ENCODE peak calls at places on chromosome 7, in seven cellular contexts. One of them, this sample, is unnamed.

GRCh38 chr7:135232087-135232486 is 1.6 kb upstream of the STRA8 start:
- DNase-seq in GM12865: no peak
- DNase-seq in IMR-90: no peak
- DNase-seq in choroid plexus epithelial cell: no peak
- DNase-seq in HCT116: no peak
- DNase-seq in left lung: no peak
- DNase-seq in GM20000: no peak
- DNase-seq in this sample: no peak

GRCh38 chr7:36265720-36266119 is 112.7 kb downstream of the EEPD1 start:
- DNase-seq in GM20000: no peak
- DNase-seq in choroid plexus epithelial cell: peak; percentile 41
- DNase-seq in GM12865: no peak
- DNase-seq in left lung: peak; percentile 64
- DNase-seq in IMR-90: no peak
- DNase-seq in HCT116: no peak
- DNase-seq in this sample: no peak

GRCh38 chr7:44398953-44399574 is 73.7 kb upstream of the CAMK2B start:
- DNase-seq in GM12865: no peak
- DNase-seq in left lung: no peak
- DNase-seq in IMR-90: peak; percentile 59
- DNase-seq in HCT116: no peak
- DNase-seq in GM20000: no peak
- DNase-seq in choroid plexus epithelial cell: peak; percentile 68
- DNase-seq in this sample: no peak

GRCh38 chr7:131935180-131935579 is 378.8 kb upstream of the PODXL start:
- DNase-seq in HCT116: no peak
- DNase-seq in IMR-90: no peak
- DNase-seq in choroid plexus epithelial cell: no peak
- DNase-seq in GM12865: no peak
- DNase-seq in left lung: no peak
- DNase-seq in GM20000: no peak
- DNase-seq in this sample: no peak

GRCh38 chr7:141737118-141737835 is 881 bp upstream of the SSBP1 start:
- DNase-seq in left lung: no peak
- DNase-seq in HCT116: no peak
- DNase-seq in IMR-90: no peak
- DNase-seq in choroid plexus epithelial cell: peak; percentile 42
- DNase-seq in GM20000: no peak
- DNase-seq in GM12865: peak; percentile 21
- DNase-seq in this sample: peak; percentile 22

GRCh38 chr7:30315589-30315988 is 31.2 kb downstream of the ZNRF2 start:
- DNase-seq in IMR-90: no peak
- DNase-seq in GM12865: no peak
- DNase-seq in left lung: no peak
- DNase-seq in choroid plexus epithelial cell: no peak
- DNase-seq in HCT116: no peak
- DNase-seq in GM20000: no peak
- DNase-seq in this sample: no peak

GRCh38 chr7:113582471-113582870 is 336.3 kb downstream of the PPP1R3A start:
- DNase-seq in choroid plexus epithelial cell: peak; percentile 33
- DNase-seq in left lung: no peak
- DNase-seq in GM20000: no peak
- DNase-seq in IMR-90: no peak
- DNase-seq in HCT116: no peak
- DNase-seq in GM12865: no peak
- DNase-seq in this sample: no peak

GRCh38 chr7:14332155-14332554 is 342.7 kb upstream of the ETV1 start:
- DNase-seq in GM20000: no peak
- DNase-seq in HCT116: no peak
- DNase-seq in IMR-90: peak; percentile 10
- DNase-seq in choroid plexus epithelial cell: peak; percentile 39
- DNase-seq in left lung: no peak
- DNase-seq in GM12865: no peak
- DNase-seq in this sample: no peak

GRCh38 chr7:98178321-98178720 is 32.9 kb upstream of the BHLHA15 start:
- DNase-seq in GM20000: no peak
- DNase-seq in HCT116: no peak
- DNase-seq in left lung: peak; percentile 78
- DNase-seq in IMR-90: no peak
- DNase-seq in GM12865: no peak
- DNase-seq in choroid plexus epithelial cell: no peak
- DNase-seq in this sample: no peak

GRCh38 chr7:35253680-35254495 is at the start of gene TBX20:
- DNase-seq in IMR-90: peak; percentile 19
- DNase-seq in left lung: no peak
- DNase-seq in GM20000: peak; percentile 51
- DNase-seq in choroid plexus epithelial cell: no peak
- DNase-seq in GM12865: peak; percentile 32
- DNase-seq in HCT116: no peak
- DNase-seq in this sample: no peak

GRCh38 chr7:101951757-101952156 is 134.3 kb downstream of the CUX1 start:
- DNase-seq in GM12865: no peak
- DNase-seq in IMR-90: no peak
- DNase-seq in HCT116: no peak
- DNase-seq in left lung: no peak
- DNase-seq in choroid plexus epithelial cell: no peak
- DNase-seq in GM20000: no peak
- DNase-seq in this sample: no peak

GRCh38 chr7:69782917-69783684 is 184.8 kb downstream of the AUTS2 start:
- DNase-seq in GM12865: no peak
- DNase-seq in HCT116: no peak
- DNase-seq in IMR-90: no peak
- DNase-seq in left lung: peak; percentile 40
- DNase-seq in GM20000: no peak
- DNase-seq in choroid plexus epithelial cell: peak; percentile 18
- DNase-seq in this sample: no peak

GRCh38 chr7:71739520-71740195 is 607.7 kb downstream of the GALNT17 start:
- DNase-seq in left lung: no peak
- DNase-seq in IMR-90: no peak
- DNase-seq in choroid plexus epithelial cell: no peak
- DNase-seq in GM20000: no peak
- DNase-seq in GM12865: no peak
- DNase-seq in HCT116: no peak
- DNase-seq in this sample: no peak

GRCh38 chr7:105794741-105795729 is 81.4 kb downstream of the ATXN7L1 start:
- DNase-seq in GM20000: no peak
- DNase-seq in left lung: no peak
- DNase-seq in IMR-90: peak; percentile 84
- DNase-seq in choroid plexus epithelial cell: peak; percentile 77
- DNase-seq in HCT116: no peak
- DNase-seq in GM12865: no peak
- DNase-seq in this sample: no peak

GRCh38 chr7:139893999-139894398 is 64.9 kb downstream of the TBXAS1 start:
- DNase-seq in GM12865: peak; percentile 30
- DNase-seq in choroid plexus epithelial cell: no peak
- DNase-seq in HCT116: no peak
- DNase-seq in IMR-90: no peak
- DNase-seq in left lung: no peak
- DNase-seq in GM20000: no peak
- DNase-seq in this sample: no peak

GRCh38 chr7:88835147-88835728 is 39.7 kb upstream of the TEX47 start:
- DNase-seq in HCT116: peak; percentile 24
- DNase-seq in left lung: no peak
- DNase-seq in IMR-90: no peak
- DNase-seq in GM12865: peak; percentile 57
- DNase-seq in choroid plexus epithelial cell: peak; percentile 39
- DNase-seq in GM20000: peak; percentile 41
- DNase-seq in this sample: peak; percentile 23

GRCh38 chr7:38107486-38107893 is 70.6 kb upstream of the STARD3NL start:
- DNase-seq in GM20000: peak; percentile 63
- DNase-seq in choroid plexus epithelial cell: peak; percentile 71
- DNase-seq in IMR-90: peak; percentile 35
- DNase-seq in HCT116: peak; percentile 48
- DNase-seq in left lung: peak; percentile 44
- DNase-seq in GM12865: peak; percentile 78
- DNase-seq in this sample: peak; percentile 48

GRCh38 chr7:55170335-55170734 is 151.5 kb downstream of the EGFR start:
- DNase-seq in choroid plexus epithelial cell: no peak
- DNase-seq in left lung: no peak
- DNase-seq in HCT116: no peak
- DNase-seq in IMR-90: no peak
- DNase-seq in GM20000: no peak
- DNase-seq in GM12865: no peak
- DNase-seq in this sample: no peak

DNA sequence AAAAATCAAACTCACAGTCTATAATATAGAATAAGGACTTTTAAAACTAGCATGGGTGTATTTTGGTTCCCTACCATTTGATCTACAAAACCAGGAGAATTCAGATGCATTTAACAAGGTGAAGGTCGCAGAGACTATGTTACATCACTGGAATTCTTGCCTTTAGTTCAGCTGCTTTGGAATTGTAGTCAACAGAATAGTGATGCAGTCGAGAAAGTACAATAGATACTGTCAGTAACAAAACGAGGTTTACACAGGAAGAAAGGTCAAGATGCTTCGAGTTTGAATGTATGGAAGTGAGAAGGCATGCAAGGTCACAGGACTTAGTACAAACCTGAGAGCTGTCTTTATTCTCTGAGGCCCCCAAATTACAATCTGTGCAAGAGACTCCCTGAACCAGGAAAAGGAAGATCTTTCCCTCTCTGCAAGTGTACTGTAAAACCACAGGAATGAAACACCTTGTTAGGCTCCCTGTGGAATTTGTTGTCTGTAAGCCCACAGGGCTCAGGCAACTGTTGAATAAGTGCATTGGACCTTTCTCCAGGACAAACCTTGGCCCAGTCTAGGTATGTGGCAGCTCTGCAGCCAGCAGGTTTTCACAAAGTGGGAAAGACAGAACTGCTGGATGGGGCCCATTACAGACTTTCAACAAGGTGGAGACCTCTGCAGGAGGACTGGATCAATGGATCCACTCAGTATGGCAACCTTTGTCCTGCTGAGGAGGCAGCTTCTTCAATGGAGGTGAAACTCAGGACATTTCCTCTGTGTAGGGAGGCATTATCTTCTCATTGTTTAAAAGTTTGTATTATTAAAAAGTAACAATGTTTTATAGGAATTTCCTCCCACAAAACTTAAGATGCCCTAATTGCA is 101.1 kb upstream of the GSDME start:
- DNase-seq in IMR-90: no peak
- DNase-seq in HCT116: no peak
- DNase-seq in choroid plexus epithelial cell: no peak
- DNase-seq in GM12865: no peak
- DNase-seq in left lung: no peak
- DNase-seq in GM20000: no peak
- DNase-seq in this sample: no peak
- TF ChIP-seq CTCF in IMR-90: no peak
- TF ChIP-seq CTCF in HCT116: no peak
- TF ChIP-seq CTCF in choroid plexus epithelial cell: no peak
- TF ChIP-seq CTCF in GM12865: no peak
- TF ChIP-seq CTCF in left lung: no peak
- TF ChIP-seq CTCF in GM20000: no peak
- TF ChIP-seq CTCF in this sample: no peak

GRCh38 chr7:99325597-99326407 is at the start of gene ARPC1A:
- DNase-seq in HCT116: peak; percentile 80
- DNase-seq in GM20000: peak; percentile 98
- DNase-seq in GM12865: peak; percentile 96
- DNase-seq in choroid plexus epithelial cell: peak; percentile 97
- DNase-seq in left lung: peak; percentile 91
- DNase-seq in IMR-90: peak; percentile 91
- DNase-seq in this sample: peak; percentile 99
- TF ChIP-seq CTCF in HCT116: no peak
- TF ChIP-seq CTCF in GM20000: no peak
- TF ChIP-seq CTCF in GM12865: peak; percentile 14
- TF ChIP-seq CTCF in choroid plexus epithelial cell: peak; percentile 47
- TF ChIP-seq CTCF in left lung: no peak
- TF ChIP-seq CTCF in IMR-90: peak; percentile 33
- TF ChIP-seq CTCF in this sample: no peak

GRCh38 chr7:29239638-29240037 is 45.1 kb downstream of the CHN2 start:
- DNase-seq in HCT116: no peak
- DNase-seq in IMR-90: no peak
- DNase-seq in left lung: no peak
- DNase-seq in GM12865: peak; percentile 27
- DNase-seq in choroid plexus epithelial cell: peak; percentile 4
- DNase-seq in GM20000: no peak
- DNase-seq in this sample: no peak

GRCh38 chr7:29247962-29248236 is 53.3 kb downstream of the CHN2 start:
- DNase-seq in left lung: no peak
- DNase-seq in choroid plexus epithelial cell: no peak
- DNase-seq in GM12865: no peak
- DNase-seq in GM20000: no peak
- DNase-seq in HCT116: no peak
- DNase-seq in IMR-90: no peak
- DNase-seq in this sample: no peak

GRCh38 chr7:29247232-29247961 is 52.8 kb downstream of the CHN2 start:
- DNase-seq in IMR-90: no peak
- DNase-seq in GM20000: no peak
- DNase-seq in choroid plexus epithelial cell: no peak
- DNase-seq in left lung: no peak
- DNase-seq in GM12865: no peak
- DNase-seq in HCT116: no peak
- DNase-seq in this sample: no peak

GRCh38 chr7:29248713-29249382 is 54.3 kb downstream of the CHN2 start:
- DNase-seq in left lung: no peak
- DNase-seq in choroid plexus epithelial cell: no peak
- DNase-seq in IMR-90: no peak
- DNase-seq in GM12865: no peak
- DNase-seq in HCT116: no peak
- DNase-seq in GM20000: no peak
- DNase-seq in this sample: no peak

GRCh38 chr7:29243777-29244655 is 49.4 kb downstream of the CHN2 start:
- DNase-seq in choroid plexus epithelial cell: no peak
- DNase-seq in left lung: no peak
- DNase-seq in HCT116: peak; percentile 29
- DNase-seq in GM20000: no peak
- DNase-seq in IMR-90: no peak
- DNase-seq in GM12865: peak; percentile 31
- DNase-seq in this sample: no peak
- TF ChIP-seq CTCF in choroid plexus epithelial cell: no peak
- TF ChIP-seq CTCF in left lung: no peak
- TF ChIP-seq CTCF in HCT116: peak; percentile 9
- TF ChIP-seq CTCF in GM20000: no peak
- TF ChIP-seq CTCF in IMR-90: no peak
- TF ChIP-seq CTCF in GM12865: peak; percentile 32
- TF ChIP-seq CTCF in this sample: no peak

GRCh38 chr7:5586279-5586962 is 162.8 kb upstream of the TNRC18 start:
- DNase-seq in GM12865: no peak
- DNase-seq in choroid plexus epithelial cell: no peak
- DNase-seq in GM20000: no peak
- DNase-seq in IMR-90: no peak
- DNase-seq in HCT116: no peak
- DNase-seq in left lung: no peak
- DNase-seq in this sample: no peak

GRCh38 chr7:5589819-5590595 is 166.4 kb upstream of the TNRC18 start:
- DNase-seq in GM20000: no peak
- DNase-seq in IMR-90: no peak
- DNase-seq in HCT116: no peak
- DNase-seq in GM12865: no peak
- DNase-seq in left lung: no peak
- DNase-seq in choroid plexus epithelial cell: no peak
- DNase-seq in this sample: no peak

GRCh38 chr7:5584091-5584490 is 160.5 kb upstream of the TNRC18 start:
- DNase-seq in HCT116: no peak
- DNase-seq in choroid plexus epithelial cell: no peak
- DNase-seq in GM20000: no peak
- DNase-seq in IMR-90: no peak
- DNase-seq in GM12865: no peak
- DNase-seq in left lung: no peak
- DNase-seq in this sample: no peak

GRCh38 chr7:5584821-5585220 is 161.2 kb upstream of the TNRC18 start:
- DNase-seq in HCT116: no peak
- DNase-seq in GM12865: peak; percentile 81
- DNase-seq in GM20000: peak; percentile 41
- DNase-seq in choroid plexus epithelial cell: no peak
- DNase-seq in IMR-90: no peak
- DNase-seq in left lung: no peak
- DNase-seq in this sample: no peak

GRCh38 chr7:5586963-5587348 is 163.3 kb upstream of the TNRC18 start:
- DNase-seq in left lung: no peak
- DNase-seq in IMR-90: no peak
- DNase-seq in GM12865: no peak
- DNase-seq in HCT116: no peak
- DNase-seq in choroid plexus epithelial cell: no peak
- DNase-seq in GM20000: no peak
- DNase-seq in this sample: no peak
- TF ChIP-seq CTCF in left lung: no peak
- TF ChIP-seq CTCF in IMR-90: no peak
- TF ChIP-seq CTCF in GM12865: no peak
- TF ChIP-seq CTCF in HCT116: no peak
- TF ChIP-seq CTCF in choroid plexus epithelial cell: no peak
- TF ChIP-seq CTCF in GM20000: no peak
- TF ChIP-seq CTCF in this sample: no peak

This sample was measured in GM13976.